ENCODE peak calls at places on chromosome 22, in four cellular contexts. M, B, L and I are unnamed samples.

GRCh38 chr22:47370448-47371262 is 608.2 kb downstream of the TBC1D22A start:
- DNase-seq in M (peak), B (no peak), L (no peak), I (no peak)

GRCh38 chr22:49010086-49010863 is 817.4 kb downstream of the BRD1 start:
- DNase-seq in M (peak), B (no peak), L (no peak), I (no peak)

GRCh38 chr22:48702573-48703264 is 1125.0 kb downstream of the BRD1 start:
- DNase-seq in M (no peak), B (no peak), L (no peak), I (no peak)

GRCh38 chr22:20304646-20305045 is 15.2 kb downstream of the DGCR6L start:
- DNase-seq in M (no peak), B (no peak), L (no peak), I (no peak)

GRCh38 chr22:50697667-50698506 is 25.3 kb downstream of the SHANK3 start:
- DNase-seq in M (no peak), B (no peak), L (no peak), I (no peak)

GRCh38 chr22:50550395-50550794 is 4.7 kb downstream of the KLHDC7B start:
- DNase-seq in M (no peak), B (no peak), L (no peak), I (no peak)

GRCh38 chr22:33883561-33883960 is 36.7 kb downstream of the LARGE1 start:
- DNase-seq in M (no peak), B (no peak), L (no peak), I (no peak)

GRCh38 chr22:25569983-25570382 is 5.5 kb downstream of the GRK3 start:
- DNase-seq in M (no peak), B (no peak), L (no peak), I (no peak)

GRCh38 chr22:21698430-21699329 is 32.9 kb downstream of the PPIL2 start:
- DNase-seq in M (no peak), B (no peak), L (peak), I (no peak)

GRCh38 chr22:17777005-17777716 is 2.9 kb upstream of the BID start:
- DNase-seq in M (no peak), B (no peak), L (no peak), I (no peak)

DNA sequence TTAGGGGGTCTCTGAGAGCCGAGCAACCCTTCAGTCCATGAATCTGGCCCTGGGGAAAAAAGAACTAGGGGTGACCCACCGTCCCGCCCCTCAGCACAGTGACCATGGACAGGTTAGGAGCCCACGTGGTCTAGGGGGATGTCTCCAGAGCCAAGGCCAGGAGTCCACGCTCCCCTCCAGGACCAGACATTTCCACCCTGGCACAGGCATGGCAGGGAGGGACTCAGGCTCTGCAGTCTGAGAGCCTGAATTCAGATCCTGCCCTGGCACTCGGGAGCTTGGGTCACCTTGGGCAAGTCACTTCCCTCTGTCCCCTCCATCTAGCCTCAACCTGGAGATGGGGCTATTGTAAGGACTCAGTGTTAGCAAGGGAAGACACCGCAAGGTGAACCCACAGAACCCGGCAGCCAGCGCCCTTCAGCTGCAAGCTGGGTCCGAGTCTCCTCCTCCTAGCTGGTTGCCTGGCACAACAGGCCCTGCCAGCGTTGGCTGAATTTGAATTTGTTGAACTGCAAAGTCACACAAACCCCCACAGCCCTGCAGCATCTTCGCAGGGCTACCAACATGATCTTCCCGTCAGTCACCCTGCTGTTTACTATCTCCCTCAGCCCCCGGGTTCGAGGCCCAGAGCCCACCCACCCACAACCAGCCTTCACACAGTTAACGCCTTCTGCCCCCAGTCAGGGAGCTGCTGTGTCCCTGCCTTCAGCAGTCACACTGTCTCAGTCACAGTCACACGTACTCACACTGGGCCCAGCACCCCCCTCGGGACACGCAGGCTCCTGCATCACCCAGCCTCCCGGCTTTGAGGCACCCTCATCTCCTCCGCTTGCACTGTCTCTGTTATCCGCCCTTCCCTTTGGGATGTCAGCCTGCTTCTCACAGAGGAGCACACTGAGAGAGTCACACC is 603 bp upstream of the PDGFB start:
- DNase-seq in M (no peak), B (no peak), L (no peak), I (no peak)
- H3K4me3 ChIP-seq in M (no peak), B (no peak), L (no peak), I (no peak)

GRCh38 chr22:36022162-36022561 is 6.5 kb downstream of the RBFOX2 start:
- DNase-seq in M (no peak), B (no peak), L (peak), I (no peak)
- H3K4me3 ChIP-seq in M (no peak), B (no peak), L (no peak), I (no peak)

GRCh38 chr22:43449205-43449830 is 37.5 kb downstream of the MPPED1 start:
- DNase-seq in M (no peak), B (no peak), L (no peak), I (no peak)

GRCh38 chr22:43446881-43447280 is 35.1 kb downstream of the MPPED1 start:
- DNase-seq in M (no peak), B (no peak), L (no peak), I (no peak)

GRCh38 chr22:43451651-43452050 is 39.8 kb downstream of the MPPED1 start:
- DNase-seq in M (no peak), B (no peak), L (no peak), I (no peak)

GRCh38 chr22:43448048-43448447 is 36.2 kb downstream of the MPPED1 start:
- DNase-seq in M (no peak), B (no peak), L (no peak), I (no peak)

GRCh38 chr22:43449831-43450225 is 38.0 kb downstream of the MPPED1 start:
- DNase-seq in M (no peak), B (no peak), L (no peak), I (no peak)
- H3K4me3 ChIP-seq in M (no peak), B (no peak), L (no peak), I (no peak)

DNA sequence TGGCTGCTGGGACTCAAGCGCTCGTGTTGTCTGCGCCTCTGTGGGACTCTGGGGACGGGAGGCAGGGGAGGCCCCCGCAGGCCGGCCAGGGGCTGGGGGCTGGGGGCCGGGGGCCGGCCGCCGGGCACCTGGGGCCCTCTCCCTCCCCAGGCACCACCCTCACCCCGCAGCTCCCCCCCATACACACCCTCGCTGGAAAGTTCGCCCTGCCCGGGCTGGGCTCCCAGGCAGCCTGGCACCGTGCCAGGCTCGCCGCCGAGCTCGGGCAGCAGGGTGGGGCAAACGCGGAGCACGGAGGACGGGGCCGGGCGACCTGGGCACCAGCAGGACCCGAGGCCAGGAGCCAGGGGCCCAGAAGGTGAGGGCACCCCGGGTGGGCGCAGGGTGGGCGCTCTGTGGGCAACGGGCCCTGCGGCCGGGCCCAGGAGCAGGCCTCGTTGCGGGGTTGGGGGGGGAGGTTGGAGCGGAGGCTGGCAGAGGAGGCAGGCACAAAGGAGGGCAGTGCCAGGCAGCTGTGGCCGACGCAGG is 76.7 kb upstream of the WNT7B start:
- DNase-seq in M (peak), B (no peak), L (peak), I (no peak)
- H3K4me3 ChIP-seq in M (peak), B (peak), L (peak), I (peak)

DNA sequence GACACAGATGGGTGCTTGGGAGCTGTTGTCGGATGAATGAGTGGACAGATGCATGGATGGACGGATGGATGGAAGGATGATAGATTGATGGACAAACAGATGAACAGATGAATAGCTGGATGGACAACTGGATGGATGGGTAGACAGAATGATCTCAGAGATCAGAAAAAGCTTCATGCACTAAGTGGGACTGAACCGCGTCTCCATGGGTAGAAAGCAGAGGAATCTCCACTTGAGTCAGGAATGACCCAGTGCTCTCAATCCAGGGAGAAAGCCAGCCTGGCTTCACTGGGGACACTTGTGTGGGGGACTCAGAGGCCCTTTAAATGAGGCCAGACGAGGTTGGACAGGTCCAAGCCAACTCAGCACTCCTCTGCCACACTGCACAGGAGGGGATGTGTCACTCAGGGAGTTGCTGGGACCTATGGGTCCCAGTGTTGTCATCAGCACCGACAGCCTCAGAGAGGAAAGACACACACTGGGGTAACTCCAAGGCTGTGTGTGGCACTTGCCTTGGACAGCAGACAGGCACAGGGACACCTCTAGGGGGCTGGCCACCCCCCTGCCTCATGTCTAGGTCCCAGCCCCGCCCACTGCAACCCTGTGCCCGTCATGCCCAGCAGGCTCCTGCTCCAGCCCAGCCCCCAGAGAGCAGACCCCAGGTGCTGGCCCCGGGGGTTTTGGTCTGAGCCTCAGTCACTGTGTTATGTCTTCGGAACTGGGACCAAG is 5.6 kb downstream of the IGLL5 start:
- DNase-seq in M (no peak), B (no peak), L (no peak), I (no peak)
- H3K4me3 ChIP-seq in M (no peak), B (no peak), L (no peak), I (no peak)

GRCh38 chr22:41910599-41911291 is 4.1 kb downstream of the SHISA8 start:
- DNase-seq in M (no peak), B (no peak), L (peak), I (peak)
- H3K4me3 ChIP-seq in M (peak), B (no peak), L (no peak), I (peak)

GRCh38 chr22:40634119-40634903 is 2.2 kb downstream of the MRTFA start:
- DNase-seq in M (no peak), B (no peak), L (no peak), I (no peak)
- H3K4me3 ChIP-seq in M (no peak), B (no peak), L (peak), I (peak)